ENCODE peak calls at places on chromosomes 4 and X, in seven cellular contexts. One of them, this sample, is unnamed. For H3K4me1, the result is how much of the 10 kb centered on the place peaks cover.

GRCh38 chrX:130401415-130402210 is at the start of gene RBMX2:
- DNase-seq in left ventricle myocardium inferior: peak
- DNase-seq in heart right ventricle: peak
- DNase-seq in IMR-90: peak
- DNase-seq in HepG2: peak
- DNase-seq in mesendoderm: peak
- DNase-seq in A549: peak
- DNase-seq in this sample: peak

GRCh38 chr4:181674315-181674714 is 568.9 kb upstream of the TENM3 start:
- DNase-seq in HepG2: no peak
- DNase-seq in A549: no peak
- DNase-seq in IMR-90: peak
- DNase-seq in left ventricle myocardium inferior: no peak
- DNase-seq in mesendoderm: no peak
- DNase-seq in heart right ventricle: no peak
- DNase-seq in this sample: no peak

GRCh38 chrX:15750611-15751159 is 12.6 kb downstream of the CA5B start:
- DNase-seq in IMR-90: no peak
- DNase-seq in left ventricle myocardium inferior: no peak
- DNase-seq in HepG2: no peak
- DNase-seq in mesendoderm: no peak
- DNase-seq in heart right ventricle: no peak
- DNase-seq in A549: no peak
- DNase-seq in this sample: no peak

GRCh38 chr4:13970349-13970748 is 342.8 kb upstream of the BOD1L1 start:
- DNase-seq in A549: no peak
- DNase-seq in left ventricle myocardium inferior: no peak
- DNase-seq in mesendoderm: peak
- DNase-seq in IMR-90: peak
- DNase-seq in heart right ventricle: no peak
- DNase-seq in HepG2: no peak
- DNase-seq in this sample: no peak

GRCh38 chr4:117417856-117418255 is 332.5 kb upstream of the TRAM1L1 start:
- DNase-seq in HepG2: no peak
- DNase-seq in mesendoderm: no peak
- DNase-seq in IMR-90: peak
- DNase-seq in A549: no peak
- DNase-seq in heart right ventricle: no peak
- DNase-seq in left ventricle myocardium inferior: no peak
- DNase-seq in this sample: no peak

GRCh38 chrX:20711366-20711765 is 444.7 kb upstream of the RPS6KA3 start:
- DNase-seq in IMR-90: no peak
- DNase-seq in left ventricle myocardium inferior: no peak
- DNase-seq in heart right ventricle: no peak
- DNase-seq in mesendoderm: no peak
- DNase-seq in HepG2: no peak
- DNase-seq in A549: no peak
- DNase-seq in this sample: no peak

GRCh38 chr4:35506161-35506560 is 738.2 kb downstream of the ARAP2 start:
- DNase-seq in HepG2: no peak
- DNase-seq in A549: no peak
- DNase-seq in left ventricle myocardium inferior: no peak
- DNase-seq in IMR-90: no peak
- DNase-seq in heart right ventricle: no peak
- DNase-seq in mesendoderm: no peak
- DNase-seq in this sample: no peak

GRCh38 chr4:8671712-8672290 is 79.2 kb downstream of the CPZ start:
- DNase-seq in HepG2: no peak
- DNase-seq in IMR-90: no peak
- DNase-seq in left ventricle myocardium inferior: no peak
- DNase-seq in A549: no peak
- DNase-seq in heart right ventricle: no peak
- DNase-seq in mesendoderm: no peak
- DNase-seq in this sample: no peak

GRCh38 chr4:5925419-5926187 is 32.7 kb upstream of the CRMP1 start:
- DNase-seq in left ventricle myocardium inferior: no peak
- DNase-seq in HepG2: no peak
- DNase-seq in heart right ventricle: no peak
- DNase-seq in A549: no peak
- DNase-seq in mesendoderm: no peak
- DNase-seq in IMR-90: no peak
- DNase-seq in this sample: no peak

GRCh38 chr4:75302648-75303047 is 211.6 kb downstream of the RCHY1 start:
- DNase-seq in IMR-90: no peak
- DNase-seq in heart right ventricle: no peak
- DNase-seq in HepG2: no peak
- DNase-seq in left ventricle myocardium inferior: no peak
- DNase-seq in A549: no peak
- DNase-seq in mesendoderm: peak
- DNase-seq in this sample: no peak

GRCh38 chrX:49627030-49627777 is 28.4 kb downstream of the GAGE1 start:
- DNase-seq in mesendoderm: peak
- DNase-seq in IMR-90: no peak
- DNase-seq in HepG2: peak
- DNase-seq in A549: peak
- DNase-seq in heart right ventricle: peak
- DNase-seq in left ventricle myocardium inferior: peak
- DNase-seq in this sample: peak

GRCh38 chrX:72107320-72107719 is 24.4 kb downstream of the RTL5 start:
- DNase-seq in mesendoderm: peak
- DNase-seq in A549: no peak
- DNase-seq in HepG2: no peak
- DNase-seq in left ventricle myocardium inferior: no peak
- DNase-seq in heart right ventricle: no peak
- DNase-seq in IMR-90: peak
- DNase-seq in this sample: no peak

GRCh38 chrX:77085372-77085771 is 361.8 kb upstream of the FGF16 start:
- DNase-seq in mesendoderm: peak
- DNase-seq in heart right ventricle: no peak
- DNase-seq in left ventricle myocardium inferior: no peak
- DNase-seq in IMR-90: no peak
- DNase-seq in A549: no peak
- DNase-seq in HepG2: no peak
- DNase-seq in this sample: no peak

GRCh38 chrX:134184936-134185335 is 52.0 kb upstream of the CCDC160 start:
- DNase-seq in heart right ventricle: no peak
- DNase-seq in IMR-90: no peak
- DNase-seq in HepG2: no peak
- DNase-seq in A549: no peak
- DNase-seq in left ventricle myocardium inferior: no peak
- DNase-seq in mesendoderm: no peak
- DNase-seq in this sample: no peak

GRCh38 chr4:100489316-100489715 is 28.5 kb downstream of the EMCN start:
- DNase-seq in IMR-90: peak
- DNase-seq in HepG2: no peak
- DNase-seq in left ventricle myocardium inferior: no peak
- DNase-seq in mesendoderm: no peak
- DNase-seq in heart right ventricle: no peak
- DNase-seq in A549: no peak
- DNase-seq in this sample: no peak

GRCh38 chrX:68043713-68044438 is 389.4 kb downstream of the OPHN1 start:
- DNase-seq in heart right ventricle: no peak
- DNase-seq in A549: no peak
- DNase-seq in IMR-90: no peak
- DNase-seq in mesendoderm: no peak
- DNase-seq in HepG2: no peak
- DNase-seq in left ventricle myocardium inferior: no peak
- DNase-seq in this sample: no peak

GRCh38 chr4:89294583-89295244 is 12.9 kb downstream of the GPRIN3 start:
- DNase-seq in left ventricle myocardium inferior: no peak
- DNase-seq in mesendoderm: no peak
- DNase-seq in IMR-90: no peak
- DNase-seq in HepG2: no peak
- DNase-seq in heart right ventricle: no peak
- DNase-seq in A549: no peak
- DNase-seq in this sample: no peak

GRCh38 chrX:91389026-91389425 is 45.6 kb upstream of the PABPC5 start:
- DNase-seq in left ventricle myocardium inferior: no peak
- DNase-seq in heart right ventricle: no peak
- DNase-seq in IMR-90: no peak
- DNase-seq in mesendoderm: no peak
- DNase-seq in HepG2: no peak
- DNase-seq in A549: no peak
- DNase-seq in this sample: no peak

GRCh38 chr4:68654946-68655721 is 15.3 kb downstream of the UGT2B15 start:
- DNase-seq in HepG2: no peak
- DNase-seq in IMR-90: no peak
- DNase-seq in left ventricle myocardium inferior: no peak
- DNase-seq in mesendoderm: no peak
- DNase-seq in heart right ventricle: no peak
- DNase-seq in A549: no peak
- DNase-seq in this sample: no peak

GRCh38 chrX:57951666-57952319 is 41.5 kb upstream of the ZXDA start:
- DNase-seq in heart right ventricle: peak
- DNase-seq in A549: no peak
- DNase-seq in HepG2: no peak
- DNase-seq in left ventricle myocardium inferior: peak
- DNase-seq in IMR-90: no peak
- DNase-seq in mesendoderm: no peak
- DNase-seq in this sample: no peak

GRCh38 chr4:7103031-7103598 is 35.3 kb upstream of the GRPEL1 start:
- DNase-seq in mesendoderm: peak
- DNase-seq in heart right ventricle: peak
- DNase-seq in A549: peak
- DNase-seq in HepG2: peak
- DNase-seq in left ventricle myocardium inferior: peak
- DNase-seq in IMR-90: peak
- DNase-seq in this sample: peak

GRCh38 chrX:101081257-101081656 is 2.6 kb downstream of the TMEM35A start:
- DNase-seq in mesendoderm: no peak
- DNase-seq in left ventricle myocardium inferior: no peak
- DNase-seq in A549: no peak
- DNase-seq in IMR-90: no peak
- DNase-seq in HepG2: no peak
- DNase-seq in heart right ventricle: no peak
- DNase-seq in this sample: no peak

GRCh38 chr4:38190717-38191178 is 230.6 kb downstream of the PTTG2 start:
- DNase-seq in IMR-90: peak
- DNase-seq in left ventricle myocardium inferior: peak
- DNase-seq in HepG2: no peak
- DNase-seq in mesendoderm: no peak
- DNase-seq in heart right ventricle: peak
- DNase-seq in A549: no peak
- DNase-seq in this sample: peak

GRCh38 chrX:14872355-14872754 is 514 bp downstream of the FANCB start:
- DNase-seq in IMR-90: no peak
- DNase-seq in A549: no peak
- DNase-seq in HepG2: no peak
- DNase-seq in left ventricle myocardium inferior: no peak
- DNase-seq in heart right ventricle: no peak
- DNase-seq in mesendoderm: peak
- DNase-seq in this sample: no peak

GRCh38 chr4:83617371-83618021 is 81.6 kb downstream of the GPAT3 start:
- DNase-seq in A549: no peak
- DNase-seq in IMR-90: no peak
- DNase-seq in left ventricle myocardium inferior: no peak
- DNase-seq in heart right ventricle: no peak
- DNase-seq in HepG2: no peak
- DNase-seq in mesendoderm: peak
- DNase-seq in this sample: no peak

GRCh38 chrX:11406109-11406755 is 113.0 kb downstream of the AMELX start:
- DNase-seq in mesendoderm: no peak
- DNase-seq in IMR-90: peak
- DNase-seq in HepG2: no peak
- DNase-seq in heart right ventricle: no peak
- DNase-seq in A549: no peak
- DNase-seq in left ventricle myocardium inferior: no peak
- DNase-seq in this sample: no peak

GRCh38 chr4:140097572-140097971 is 56.4 kb downstream of the MAML3 start:
- DNase-seq in left ventricle myocardium inferior: no peak
- DNase-seq in HepG2: no peak
- DNase-seq in heart right ventricle: no peak
- DNase-seq in mesendoderm: no peak
- DNase-seq in A549: no peak
- DNase-seq in IMR-90: no peak
- DNase-seq in this sample: no peak
- H3K4me1 ChIP-seq in left ventricle myocardium inferior: half or more
- H3K4me1 ChIP-seq in HepG2: under half
- H3K4me1 ChIP-seq in heart right ventricle: half or more
- H3K4me1 ChIP-seq in mesendoderm: under half
- H3K4me1 ChIP-seq in A549: half or more
- H3K4me1 ChIP-seq in IMR-90: under half
- H3K4me1 ChIP-seq in this sample: under half

GRCh38 chr4:19772581-19772980 is 479.1 kb upstream of the SLIT2 start:
- DNase-seq in heart right ventricle: no peak
- DNase-seq in IMR-90: no peak
- DNase-seq in A549: no peak
- DNase-seq in mesendoderm: no peak
- DNase-seq in HepG2: no peak
- DNase-seq in left ventricle myocardium inferior: no peak
- DNase-seq in this sample: no peak

GRCh38 chr4:19776021-19776459 is 475.7 kb upstream of the SLIT2 start:
- DNase-seq in IMR-90: peak
- DNase-seq in A549: peak
- DNase-seq in HepG2: no peak
- DNase-seq in heart right ventricle: no peak
- DNase-seq in left ventricle myocardium inferior: no peak
- DNase-seq in mesendoderm: peak
- DNase-seq in this sample: no peak

GRCh38 chr4:19774690-19775256 is 476.9 kb upstream of the SLIT2 start:
- DNase-seq in heart right ventricle: no peak
- DNase-seq in IMR-90: peak
- DNase-seq in mesendoderm: no peak
- DNase-seq in A549: no peak
- DNase-seq in left ventricle myocardium inferior: no peak
- DNase-seq in HepG2: no peak
- DNase-seq in this sample: no peak

GRCh38 chr4:19780871-19781270 is 470.8 kb upstream of the SLIT2 start:
- DNase-seq in A549: no peak
- DNase-seq in HepG2: no peak
- DNase-seq in left ventricle myocardium inferior: no peak
- DNase-seq in heart right ventricle: no peak
- DNase-seq in IMR-90: no peak
- DNase-seq in mesendoderm: no peak
- DNase-seq in this sample: no peak

GRCh38 chr4:19776929-19777328 is 474.8 kb upstream of the SLIT2 start:
- DNase-seq in heart right ventricle: no peak
- DNase-seq in A549: no peak
- DNase-seq in HepG2: no peak
- DNase-seq in mesendoderm: no peak
- DNase-seq in left ventricle myocardium inferior: no peak
- DNase-seq in IMR-90: peak
- DNase-seq in this sample: no peak
- H3K4me3 ChIP-seq in heart right ventricle: no peak
- H3K4me3 ChIP-seq in A549: no peak
- H3K4me3 ChIP-seq in HepG2: no peak
- H3K4me3 ChIP-seq in mesendoderm: no peak
- H3K4me3 ChIP-seq in left ventricle myocardium inferior: no peak
- H3K4me3 ChIP-seq in IMR-90: no peak
- H3K4me3 ChIP-seq in this sample: no peak

GRCh38 chr4:174457468-174457867 is 64.8 kb downstream of the HPGD start:
- DNase-seq in mesendoderm: no peak
- DNase-seq in A549: no peak
- DNase-seq in left ventricle myocardium inferior: no peak
- DNase-seq in heart right ventricle: no peak
- DNase-seq in HepG2: no peak
- DNase-seq in IMR-90: no peak
- DNase-seq in this sample: no peak
- H3K4me1 ChIP-seq in mesendoderm: under half
- H3K4me1 ChIP-seq in A549: under half
- H3K4me1 ChIP-seq in left ventricle myocardium inferior: under half
- H3K4me1 ChIP-seq in heart right ventricle: under half
- H3K4me1 ChIP-seq in HepG2: under half
- H3K4me1 ChIP-seq in IMR-90: under half
- H3K4me1 ChIP-seq in this sample: under half

GRCh38 chr4:186727977-186728519 is 4.4 kb upstream of the FAT1 start:
- DNase-seq in HepG2: peak
- DNase-seq in IMR-90: no peak
- DNase-seq in heart right ventricle: no peak
- DNase-seq in left ventricle myocardium inferior: no peak
- DNase-seq in A549: no peak
- DNase-seq in mesendoderm: peak
- DNase-seq in this sample: no peak
- H3K4me3 ChIP-seq in HepG2: peak
- H3K4me3 ChIP-seq in IMR-90: peak
- H3K4me3 ChIP-seq in heart right ventricle: no peak
- H3K4me3 ChIP-seq in left ventricle myocardium inferior: no peak
- H3K4me3 ChIP-seq in A549: peak
- H3K4me3 ChIP-seq in mesendoderm: no peak
- H3K4me3 ChIP-seq in this sample: no peak

This sample was measured in aorta.